ENCODE peak calls at places on chromosomes 16 and 17, in six cellular contexts. S is fibroblast of the aortic adventitia, J is fibroblast of pulmonary artery, Y is PC-3, M is body of pancreas, Q is foreskin fibroblast. P is an unnamed sample.

GRCh38 chr17:28718990-28719433 is 773 bp upstream of the RPL23A start:
- DNase-seq in S (no peak), J (no peak), Y (no peak), M (no peak), Q (no peak), P (no peak)

GRCh38 chr17:15659663-15660062 is 24.4 kb downstream of the TRIM16 start:
- DNase-seq in S (no peak), J (peak), Y (peak), M (peak), Q (no peak), P (no peak)

GRCh38 chr16:67270931-67271338 is 8.4 kb upstream of the PLEKHG4 start:
- DNase-seq in S (no peak), J (no peak), Y (no peak), M (no peak), Q (no peak), P (no peak)

GRCh38 chr17:39926588-39927100 is 757 bp downstream of the ORMDL3 start:
- DNase-seq in S (peak), J (peak), Y (peak), M (peak), Q (peak), P (no peak)

GRCh38 chr17:70414275-70414674 is 244.9 kb downstream of the KCNJ2 start:
- DNase-seq in S (no peak), J (no peak), Y (no peak), M (no peak), Q (no peak), P (no peak)

GRCh38 chr17:76727745-76728456 is 1.3 kb downstream of the METTL23 start:
- DNase-seq in S (peak), J (no peak), Y (no peak), M (peak), Q (no peak), P (no peak)

GRCh38 chr17:66190738-66191606 is 961 bp downstream of the CEP112 start:
- DNase-seq in S (peak), J (peak), Y (peak), M (no peak), Q (no peak), P (no peak)

GRCh38 chr17:71503710-71504471 is 616.9 kb upstream of the SOX9 start:
- DNase-seq in S (no peak), J (no peak), Y (no peak), M (no peak), Q (no peak), P (no peak)

GRCh38 chr17:29061036-29061435 is 18.1 kb downstream of the PIPOX start:
- DNase-seq in S (no peak), J (peak), Y (no peak), M (no peak), Q (no peak), P (no peak)

GRCh38 chr16:65489531-65490023 is 367.7 kb upstream of the CDH11 start:
- DNase-seq in S (no peak), J (no peak), Y (no peak), M (no peak), Q (no peak), P (no peak)

GRCh38 chr17:81420769-81421462 is 25.7 kb downstream of the BAHCC1 start:
- DNase-seq in S (peak), J (peak), Y (no peak), M (peak), Q (no peak), P (no peak)

GRCh38 chr16:78321611-78322010 is 222.2 kb downstream of the WWOX start:
- DNase-seq in S (no peak), J (no peak), Y (no peak), M (no peak), Q (no peak), P (no peak)

GRCh38 chr17:78232774-78233173 is 1.3 kb downstream of the TMEM235 start:
- DNase-seq in S (no peak), J (no peak), Y (no peak), M (no peak), Q (no peak), P (no peak)

GRCh38 chr17:67212716-67213417 is 32.1 kb downstream of the HELZ start:
- DNase-seq in S (peak), J (peak), Y (peak), M (no peak), Q (peak), P (no peak)

GRCh38 chr17:8494021-8494420 is 58.3 kb downstream of the NDEL1 start:
- DNase-seq in S (no peak), J (no peak), Y (no peak), M (no peak), Q (no peak), P (no peak)

GRCh38 chr17:72363336-72363620 is 242.5 kb downstream of the SOX9 start:
- DNase-seq in S (no peak), J (no peak), Y (no peak), M (no peak), Q (no peak), P (no peak)

GRCh38 chr17:10294162-10294561 is 78.6 kb downstream of the MYH13 start:
- DNase-seq in S (no peak), J (no peak), Y (no peak), M (no peak), Q (no peak), P (no peak)

GRCh38 chr17:37797206-37797605 is 52.3 kb upstream of the HNF1B start:
- DNase-seq in S (peak), J (peak), Y (no peak), M (no peak), Q (no peak), P (no peak)

GRCh38 chr16:85464342-85465305 is 148.5 kb upstream of the GSE1 start:
- DNase-seq in S (no peak), J (no peak), Y (no peak), M (no peak), Q (no peak), P (no peak)

GRCh38 chr17:45298546-45299285 is 18.1 kb downstream of the MAP3K14 start:
- DNase-seq in S (no peak), J (no peak), Y (peak), M (no peak), Q (no peak), P (no peak)

GRCh38 chr16:81107506-81107905 is 11.3 kb upstream of the GCSH start:
- DNase-seq in S (no peak), J (no peak), Y (no peak), M (no peak), Q (no peak), P (no peak)

GRCh38 chr17:11356371-11356770 is 115.4 kb downstream of the SHISA6 start:
- DNase-seq in S (no peak), J (no peak), Y (no peak), M (no peak), Q (no peak), P (no peak)

GRCh38 chr17:74938194-74938950 is 2.7 kb downstream of the OTOP3 start:
- DNase-seq in S (no peak), J (no peak), Y (no peak), M (no peak), Q (no peak), P (no peak)

GRCh38 chr17:43125967-43126910 is 1.1 kb upstream of the BRCA1 start:
- DNase-seq in S (peak), J (no peak), Y (no peak), M (no peak), Q (no peak), P (no peak)

GRCh38 chr17:39737761-39738567 is at the start of gene GRB7:
- DNase-seq in S (no peak), J (no peak), Y (peak), M (peak), Q (no peak), P (no peak)

GRCh38 chr16:3401719-3402397 is 843 bp downstream of the ZNF174 start:
- DNase-seq in S (peak), J (peak), Y (peak), M (no peak), Q (no peak), P (no peak)

GRCh38 chr16:57167951-57168350 is 17.9 kb downstream of the PSME3IP1 start:
- DNase-seq in S (peak), J (peak), Y (peak), M (no peak), Q (peak), P (peak)

GRCh38 chr17:47266782-47267181 is 13.2 kb downstream of the ITGB3 start:
- DNase-seq in S (no peak), J (peak), Y (no peak), M (no peak), Q (no peak), P (no peak)

GRCh38 chr17:9104370-9105041 is 83.2 kb downstream of the NTN1 start:
- DNase-seq in S (no peak), J (no peak), Y (no peak), M (peak), Q (no peak), P (no peak)

GRCh38 chr17:75394332-75394918 is 11.1 kb downstream of the GRB2 start:
- DNase-seq in S (no peak), J (no peak), Y (peak), M (no peak), Q (no peak), P (no peak)

GRCh38 chr16:4283939-4284338 is 11.1 kb upstream of the TFAP4 start:
- DNase-seq in S (no peak), J (no peak), Y (peak), M (no peak), Q (peak), P (no peak)

GRCh38 chr17:77632619-77633018 is 325.9 kb upstream of the TNRC6C start:
- DNase-seq in S (no peak), J (no peak), Y (no peak), M (no peak), Q (no peak), P (no peak)

GRCh38 chr16:18945233-18945632 is 19.0 kb upstream of the SMG1 start:
- DNase-seq in S (no peak), J (no peak), Y (no peak), M (no peak), Q (no peak), P (no peak)

GRCh38 chr17:31853911-31854470 is 5.1 kb downstream of the COPRS start:
- DNase-seq in S (no peak), J (no peak), Y (no peak), M (no peak), Q (no peak), P (no peak)

GRCh38 chr16:54632322-54632721 is 298.3 kb upstream of the IRX5 start:
- DNase-seq in S (no peak), J (no peak), Y (no peak), M (no peak), Q (no peak), P (no peak)

GRCh38 chr16:73196670-73197069 is 148.7 kb upstream of the ZFHX3 start:
- DNase-seq in S (peak), J (peak), Y (peak), M (peak), Q (no peak), P (peak)

DNA sequence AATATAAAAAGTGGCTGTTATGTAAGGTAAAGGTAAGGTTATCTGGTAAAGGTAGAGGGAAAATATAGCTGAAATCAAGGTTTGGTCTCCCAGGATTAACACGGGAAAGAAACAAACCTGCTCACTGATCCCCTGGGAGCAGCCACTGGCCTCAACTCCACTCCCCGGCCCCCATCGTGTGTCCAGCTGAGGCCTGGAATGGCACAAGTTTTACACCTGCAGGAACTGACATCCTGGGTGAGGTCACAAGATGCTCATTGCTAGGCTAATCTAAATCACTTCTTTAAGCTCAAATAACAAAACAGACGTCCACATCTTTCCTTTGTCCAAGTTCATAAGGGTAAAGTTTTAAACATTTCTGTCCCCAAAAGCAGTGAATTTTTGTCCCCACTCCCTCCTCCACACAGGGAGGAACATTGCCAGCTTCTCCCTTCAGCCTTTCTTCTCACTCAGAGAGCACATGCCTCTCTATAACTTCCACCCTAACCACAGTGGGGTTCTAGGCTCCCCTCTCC is 46.3 kb downstream of the ERN1 start:
- DNase-seq in S (no peak), J (no peak), Y (no peak), M (no peak), Q (no peak), P (no peak)
- H3K4me3 ChIP-seq in S (no peak), J (no peak), Y (no peak), M (no peak), Q (no peak), P (no peak)

GRCh38 chr16:46612121-46612520 is 9.1 kb downstream of the SHCBP1 start:
- DNase-seq in S (no peak), J (no peak), Y (no peak), M (no peak), Q (no peak), P (no peak)

DNA sequence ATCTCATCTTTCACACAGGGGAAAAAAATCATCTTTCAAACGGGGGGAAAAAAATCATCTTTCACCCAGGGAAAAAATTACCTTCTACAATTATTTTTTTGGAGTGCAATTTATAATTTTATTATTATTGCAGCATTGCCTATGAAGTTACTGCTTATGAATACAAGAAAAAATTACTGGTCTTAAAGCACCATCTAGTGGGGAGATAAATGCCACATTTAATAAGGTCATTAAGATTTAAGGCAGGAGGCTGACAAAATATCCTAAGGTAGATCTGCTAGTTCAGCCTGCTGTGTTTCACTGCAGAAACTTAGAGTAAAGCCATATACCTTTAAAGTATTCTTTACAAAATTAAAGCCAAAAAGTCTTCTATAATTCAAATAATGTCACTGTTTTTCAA is 13.7 kb downstream of the SHCBP1 start:
- DNase-seq in S (peak), J (peak), Y (peak), M (no peak), Q (peak), P (no peak)
- TF ChIP-seq CTCF in S (peak), J (peak), Y (peak), M (peak), Q (peak), P (peak)

GRCh38 chr17:7045492-7046126 is 1.7 kb upstream of the SLC16A11 start:
- DNase-seq in S (peak), J (peak), Y (peak), M (peak), Q (peak), P (no peak)
- H3K4me3 ChIP-seq in S (no peak), J (no peak), Y (peak), M (no peak), Q (no peak), P (no peak)

DNA sequence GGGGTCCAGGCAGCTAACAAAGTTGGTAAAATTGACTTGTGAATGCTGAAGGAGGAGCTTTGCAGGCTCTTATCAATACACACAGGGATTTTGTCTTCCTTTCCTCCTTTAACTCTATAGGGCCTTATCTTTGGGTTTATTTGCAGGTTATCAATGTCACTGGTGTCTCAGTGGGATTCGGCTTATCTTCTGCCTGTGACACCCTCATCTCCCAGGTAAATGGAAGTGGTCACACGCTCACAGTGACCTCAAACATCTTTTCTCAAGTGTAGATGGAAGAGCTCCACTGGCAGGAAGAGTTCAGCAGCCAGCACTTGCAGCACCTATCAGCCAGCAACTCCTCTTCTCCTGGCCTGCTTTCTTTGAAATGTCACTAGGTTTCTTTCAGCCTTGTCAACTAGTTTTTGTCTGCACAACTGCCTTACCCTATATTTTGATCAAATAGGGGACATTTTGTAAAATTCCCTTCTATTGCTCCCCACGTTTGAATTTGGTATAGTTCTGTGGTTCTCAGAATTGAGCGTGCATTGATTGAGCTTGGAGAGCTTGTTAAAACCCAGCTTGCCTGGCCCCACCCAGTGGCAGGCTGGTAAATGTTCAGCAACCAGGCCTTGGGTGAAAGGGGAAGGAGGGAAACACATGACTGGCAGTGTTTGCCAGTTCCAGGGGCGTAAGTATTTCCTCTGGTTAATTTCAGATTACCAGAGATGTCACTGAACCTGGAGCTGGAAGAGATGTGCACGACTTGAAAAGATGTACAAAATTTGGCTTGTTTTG is 12.8 kb downstream of the SLC47A1 start:
- DNase-seq in S (no peak), J (no peak), Y (peak), M (no peak), Q (no peak), P (no peak)
- TF ChIP-seq CTCF in S (no peak), J (peak), Y (peak), M (peak), Q (no peak), P (peak)

GRCh38 chr16:31215287-31216115 is 1.4 kb downstream of the PYDC1 start:
- DNase-seq in S (peak), J (peak), Y (peak), M (peak), Q (peak), P (no peak)
- H3K4me3 ChIP-seq in S (peak), J (peak), Y (peak), M (peak), Q (peak), P (no peak)

DNA sequence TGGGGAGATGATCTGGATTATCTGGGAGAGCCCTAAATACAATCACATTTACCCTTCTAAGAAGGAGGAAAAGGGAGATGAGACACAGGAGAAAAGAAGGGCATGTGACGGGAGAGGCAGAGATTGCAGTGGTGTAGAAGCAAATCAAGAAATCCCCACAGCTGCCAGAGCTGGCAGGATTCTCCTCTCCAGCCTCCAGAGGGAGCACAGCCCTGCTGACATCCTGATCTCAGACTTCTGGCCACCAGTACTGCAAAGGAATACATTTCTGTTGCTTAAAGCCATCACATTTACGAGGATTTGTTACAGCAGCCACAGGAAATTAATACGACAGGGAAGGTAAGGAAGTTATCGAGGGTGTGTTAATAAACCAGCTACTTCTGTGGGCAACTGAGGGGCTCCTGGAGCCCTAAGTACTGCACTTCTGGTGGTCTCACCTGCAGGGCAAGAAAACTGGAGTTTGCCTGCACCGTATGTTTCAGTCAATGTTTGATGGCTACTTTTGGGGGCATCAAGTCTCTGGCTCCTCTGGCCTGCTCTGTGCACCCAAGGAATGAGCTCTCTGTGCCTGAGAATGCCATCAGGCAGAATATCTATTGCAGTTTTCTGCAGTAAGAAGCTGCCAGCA is 22.9 kb upstream of the CDH13 start:
- DNase-seq in S (peak), J (peak), Y (peak), M (peak), Q (peak), P (no peak)
- TF ChIP-seq CTCF in S (peak), J (peak), Y (peak), M (peak), Q (peak), P (peak)

P was measured in GM12864.